ENCODE peak calls at places on chromosomes 6 and 20, in four cellular contexts. G is endothelial cell of umbilical vein, A is upper lobe of left lung, Z is hepatocyte. C is an unnamed sample. For H3K4me1, the result is how much of the 10 kb centered on the place peaks cover.

GRCh38 chr6:10401004-10401536 is 13.8 kb downstream of the TFAP2A start:
- DNase-seq in Z (no peak), A (no peak), G (no peak), C (no peak)

GRCh38 chr20:53869466-53870258 is 200.7 kb downstream of the BCAS1 start:
- DNase-seq in A (peak), G (peak), Z (peak), C (peak)

GRCh38 chr20:58553841-58554240 is 38.6 kb upstream of the APCDD1L start:
- DNase-seq in A (no peak), Z (peak), G (no peak), C (peak)

GRCh38 chr6:170344631-170345576 is 38.3 kb downstream of the FAM120B start:
- DNase-seq in A (peak), G (peak), Z (no peak), C (no peak)

GRCh38 chr6:158818580-158819212 is 472 bp downstream of the EZR start:
- DNase-seq in G (peak), A (peak), Z (peak), C (peak)

GRCh38 chr6:115610646-115611045 is 450.0 kb downstream of the FRK start:
- DNase-seq in G (no peak), A (no peak), Z (no peak), C (no peak)

GRCh38 chr20:33249456-33249855 is 13.7 kb downstream of the BPIFA1 start:
- DNase-seq in G (no peak), A (no peak), Z (no peak), C (no peak)

GRCh38 chr6:127967708-127968107 is 66.8 kb upstream of the THEMIS start:
- DNase-seq in A (no peak), G (no peak), Z (no peak), C (no peak)

GRCh38 chr6:101853686-101854085 is 460.2 kb downstream of the GRIK2 start:
- DNase-seq in G (no peak), A (no peak), Z (no peak), C (no peak)

GRCh38 chr6:38714239-38715015 is 684 bp upstream of the DNAH8 start:
- DNase-seq in A (no peak), Z (no peak), G (peak), C (no peak)

GRCh38 chr20:58890454-58891075 is 38.0 kb downstream of the GNAS start:
- DNase-seq in Z (no peak), A (peak), G (peak), C (peak)

GRCh38 chr6:90000864-90001731 is 106.8 kb downstream of the GJA10 start:
- DNase-seq in G (peak), A (no peak), Z (no peak), C (no peak)

GRCh38 chr6:169249057-169249456 is 4.6 kb downstream of the THBS2 start:
- DNase-seq in G (no peak), A (no peak), Z (no peak), C (no peak)

GRCh38 chr20:7348253-7348652 is 580.8 kb downstream of the BMP2 start:
- DNase-seq in G (no peak), A (no peak), Z (no peak), C (no peak)

GRCh38 chr6:67558985-67559384 is 1076.1 kb upstream of the ADGRB3 start:
- DNase-seq in G (peak), A (no peak), Z (no peak), C (no peak)

GRCh38 chr6:35710241-35710847 is 21.6 kb upstream of the FKBP5 start:
- DNase-seq in Z (peak), A (no peak), G (no peak), C (no peak)

GRCh38 chr6:27146706-27147507 is 100.6 kb upstream of the PRSS16 start:
- DNase-seq in A (peak), G (peak), Z (peak), C (peak)

GRCh38 chr6:25866011-25866410 is 8.0 kb downstream of the SLC17A3 start:
- DNase-seq in G (no peak), A (no peak), Z (no peak), C (no peak)

GRCh38 chr20:39214778-39215177 is 252.6 kb downstream of the DHX35 start:
- DNase-seq in G (no peak), A (no peak), Z (no peak), C (no peak)

DNA sequence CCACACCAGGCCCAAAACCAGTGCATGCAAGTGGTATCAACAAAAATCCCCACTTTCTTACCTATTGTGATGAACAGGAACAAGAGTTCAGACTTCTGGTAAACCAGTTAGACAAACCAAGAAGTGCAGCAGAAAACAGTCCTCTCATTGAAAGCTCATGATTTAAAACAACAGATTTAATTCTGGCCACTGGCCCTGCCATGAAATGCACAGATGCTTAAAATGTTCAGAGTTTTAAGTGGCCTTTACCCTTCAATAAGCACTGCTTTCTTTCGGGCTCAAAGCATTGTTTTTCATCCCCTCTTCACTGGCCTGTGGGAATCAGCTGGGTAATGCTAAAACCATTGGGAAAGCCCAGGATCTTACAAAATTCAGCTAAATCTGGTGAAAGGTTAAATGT is 102.4 kb upstream of the ISM1 start:
- DNase-seq in A (no peak), G (no peak), Z (no peak), C (no peak)
- H3K4me1 ChIP-seq in A (under half), G (under half), Z (under half), C (under half)

DNA sequence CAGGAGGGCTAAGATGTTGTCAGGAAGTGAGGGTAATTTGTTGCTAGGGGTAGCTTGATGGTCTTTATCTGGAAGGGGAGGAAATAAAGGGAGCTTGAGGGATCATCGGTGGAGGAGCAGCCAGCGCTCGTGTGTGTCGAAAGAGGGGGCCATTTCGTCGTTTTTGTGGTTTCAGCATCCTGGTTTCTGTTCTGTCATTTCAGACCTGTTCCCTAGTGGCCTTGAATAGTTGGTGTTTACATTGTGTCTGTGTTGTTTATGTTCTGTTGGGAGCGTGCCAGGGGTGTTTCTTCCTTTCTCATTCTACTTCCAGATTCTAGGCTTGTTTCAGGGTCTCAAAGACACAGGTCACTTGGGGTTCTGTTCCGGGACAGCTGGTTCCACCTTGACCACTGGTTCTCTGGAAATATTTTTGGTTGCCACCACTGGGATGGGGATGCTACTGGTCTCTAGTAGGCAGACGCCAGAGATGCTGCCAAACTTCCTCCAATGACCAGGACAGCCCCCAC is 113.9 kb upstream of the NAA20 start:
- DNase-seq in A (peak), G (peak), Z (peak), C (no peak)
- TF ChIP-seq CTCF in A (peak), G (peak), Z (peak), C (no peak)

GRCh38 chr6:129102741-129103140 is 219.8 kb downstream of the LAMA2 start:
- DNase-seq in A (no peak), G (no peak), Z (no peak), C (no peak)
- H3K4me3 ChIP-seq in A (no peak), G (no peak), Z (no peak), C (no peak)

DNA sequence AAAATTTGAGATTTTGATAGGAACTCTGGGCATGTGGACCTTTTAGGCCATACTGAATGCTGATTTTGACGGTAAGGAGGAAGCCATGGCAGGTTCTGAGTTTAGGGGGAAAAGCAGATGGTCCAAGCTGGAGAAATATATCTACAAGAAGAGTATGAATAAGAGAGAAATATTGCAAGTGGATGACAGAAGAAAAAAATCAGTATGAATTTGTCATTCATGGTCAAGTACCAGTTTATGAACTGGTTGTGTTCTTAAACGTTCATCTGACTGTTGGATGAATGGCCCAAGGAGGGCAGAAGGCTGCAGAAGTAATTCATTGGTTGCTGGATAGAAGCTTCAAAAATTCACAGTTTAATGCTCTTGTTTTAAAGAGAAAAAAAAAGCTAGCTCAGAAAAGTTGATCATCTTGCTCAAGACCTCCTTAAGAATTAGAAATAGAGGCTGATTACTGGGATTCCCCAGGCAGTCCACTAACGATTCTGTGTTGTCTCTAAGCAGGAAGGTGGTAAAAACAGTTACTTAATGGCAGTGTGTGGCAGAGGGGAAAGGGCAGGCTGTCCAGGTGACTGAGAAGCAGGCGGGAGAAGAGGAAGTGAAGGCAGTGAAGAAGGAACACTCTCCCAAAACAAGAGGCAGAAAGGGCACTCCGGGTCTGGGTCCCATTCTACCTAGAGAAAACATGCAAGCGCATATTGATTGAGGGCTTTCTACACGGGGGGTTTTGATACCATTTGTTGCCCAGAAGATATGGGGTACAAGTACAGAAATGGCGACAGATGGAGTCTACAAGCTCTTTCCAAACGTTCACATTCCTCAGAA is 2.0 kb upstream of the DUSP22 start:
- DNase-seq in G (no peak), Z (no peak), A (no peak), C (no peak)
- H3K4me1 ChIP-seq in G (under half), Z (under half), A (under half), C (under half)

DNA sequence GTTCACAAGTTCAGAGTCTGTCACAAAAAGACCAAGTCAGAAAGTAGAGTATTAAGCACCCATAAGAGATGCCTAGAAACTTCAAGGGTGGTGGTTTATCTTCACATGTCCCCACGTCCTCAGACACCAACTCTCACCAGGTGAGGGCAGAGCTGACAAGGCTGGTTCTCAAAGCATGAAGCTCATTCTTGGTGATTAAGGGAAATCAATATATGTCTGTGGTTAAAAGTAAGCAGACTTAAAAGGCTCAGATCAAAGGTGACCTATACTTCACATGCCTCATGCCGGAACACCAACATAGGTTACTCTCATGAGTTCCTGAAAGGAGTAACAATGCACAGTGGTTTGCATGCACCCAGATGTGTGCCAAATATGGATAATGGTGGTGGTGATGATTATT is 27.0 kb downstream of the IL17A start:
- DNase-seq in A (no peak), Z (no peak), G (no peak), C (no peak)
- TF ChIP-seq CTCF in A (no peak), Z (no peak), G (no peak), C (no peak)

GRCh38 chr20:37464611-37465010 is 56.4 kb upstream of the NNAT start:
- DNase-seq in G (no peak), A (peak), Z (no peak), C (no peak)

GRCh38 chr20:37461376-37461775 is 59.7 kb upstream of the NNAT start:
- DNase-seq in A (no peak), G (no peak), Z (no peak), C (no peak)

GRCh38 chr20:37464173-37464572 is 56.9 kb upstream of the NNAT start:
- DNase-seq in A (peak), Z (no peak), G (no peak), C (no peak)

GRCh38 chr20:37458761-37459160 is 62.3 kb upstream of the NNAT start:
- DNase-seq in A (no peak), Z (no peak), G (no peak), C (no peak)

GRCh38 chr20:37463726-37464125 is 57.3 kb upstream of the NNAT start:
- DNase-seq in A (no peak), Z (no peak), G (no peak), C (peak)
- H3K4me3 ChIP-seq in A (no peak), Z (no peak), G (no peak), C (no peak)

GRCh38 chr6:33787954-33788693 is 806 bp downstream of the LEMD2 start:
- DNase-seq in Z (peak), G (peak), A (peak), C (peak)
- H3K4me1 ChIP-seq in Z (under half), G (under half), A (under half), C (under half)